ENCODE peak calls at places on chromosomes 16 and 17, in six cellular contexts. One of them, this sample, is unnamed.

GRCh38 chr16:2981177-2981898 is 1.1 kb upstream of the PKMYT1 start:
- DNase-seq in C1 segment of cervical spinal cord: no peak
- DNase-seq in activated CD4-positive, alpha-beta T cell treated with anti-CD3 and anti-CD28 coated beads, Interleukin-2, amount 50 U/mL, for 24 hours: no peak
- DNase-seq in left ventricle myocardium superior: no peak
- DNase-seq in activated T-cell treated with anti-CD3 and anti-CD28 coated beads, Interleukin-2, amount 50 U/mL, for 24 hours: no peak
- DNase-seq in Kasumi-1: no peak
- DNase-seq in this sample: no peak

GRCh38 chr17:75703191-75703590 is 18.1 kb upstream of the ITGB4 start:
- DNase-seq in C1 segment of cervical spinal cord: no peak
- DNase-seq in activated CD4-positive, alpha-beta T cell treated with anti-CD3 and anti-CD28 coated beads, Interleukin-2, amount 50 U/mL, for 24 hours: no peak
- DNase-seq in left ventricle myocardium superior: peak
- DNase-seq in activated T-cell treated with anti-CD3 and anti-CD28 coated beads, Interleukin-2, amount 50 U/mL, for 24 hours: no peak
- DNase-seq in Kasumi-1: no peak
- DNase-seq in this sample: no peak

GRCh38 chr16:50602531-50603205 is 54.5 kb downstream of the NKD1 start:
- DNase-seq in C1 segment of cervical spinal cord: no peak
- DNase-seq in activated CD4-positive, alpha-beta T cell treated with anti-CD3 and anti-CD28 coated beads, Interleukin-2, amount 50 U/mL, for 24 hours: no peak
- DNase-seq in left ventricle myocardium superior: peak
- DNase-seq in activated T-cell treated with anti-CD3 and anti-CD28 coated beads, Interleukin-2, amount 50 U/mL, for 24 hours: peak
- DNase-seq in Kasumi-1: no peak
- DNase-seq in this sample: no peak

GRCh38 chr16:65453646-65454045 is 331.8 kb upstream of the CDH11 start:
- DNase-seq in C1 segment of cervical spinal cord: no peak
- DNase-seq in activated CD4-positive, alpha-beta T cell treated with anti-CD3 and anti-CD28 coated beads, Interleukin-2, amount 50 U/mL, for 24 hours: no peak
- DNase-seq in left ventricle myocardium superior: no peak
- DNase-seq in activated T-cell treated with anti-CD3 and anti-CD28 coated beads, Interleukin-2, amount 50 U/mL, for 24 hours: no peak
- DNase-seq in Kasumi-1: no peak
- DNase-seq in this sample: no peak

GRCh38 chr16:55666012-55666411 is 10.2 kb downstream of the SLC6A2 start:
- DNase-seq in C1 segment of cervical spinal cord: no peak
- DNase-seq in activated CD4-positive, alpha-beta T cell treated with anti-CD3 and anti-CD28 coated beads, Interleukin-2, amount 50 U/mL, for 24 hours: no peak
- DNase-seq in left ventricle myocardium superior: no peak
- DNase-seq in activated T-cell treated with anti-CD3 and anti-CD28 coated beads, Interleukin-2, amount 50 U/mL, for 24 hours: no peak
- DNase-seq in Kasumi-1: no peak
- DNase-seq in this sample: no peak

GRCh38 chr17:15662726-15663125 is 21.4 kb downstream of the TRIM16 start:
- DNase-seq in C1 segment of cervical spinal cord: no peak
- DNase-seq in activated CD4-positive, alpha-beta T cell treated with anti-CD3 and anti-CD28 coated beads, Interleukin-2, amount 50 U/mL, for 24 hours: no peak
- DNase-seq in left ventricle myocardium superior: no peak
- DNase-seq in activated T-cell treated with anti-CD3 and anti-CD28 coated beads, Interleukin-2, amount 50 U/mL, for 24 hours: no peak
- DNase-seq in Kasumi-1: no peak
- DNase-seq in this sample: no peak

GRCh38 chr17:27783951-27784350 is 16.4 kb downstream of the NOS2 start:
- DNase-seq in C1 segment of cervical spinal cord: no peak
- DNase-seq in activated CD4-positive, alpha-beta T cell treated with anti-CD3 and anti-CD28 coated beads, Interleukin-2, amount 50 U/mL, for 24 hours: no peak
- DNase-seq in left ventricle myocardium superior: no peak
- DNase-seq in activated T-cell treated with anti-CD3 and anti-CD28 coated beads, Interleukin-2, amount 50 U/mL, for 24 hours: no peak
- DNase-seq in Kasumi-1: no peak
- DNase-seq in this sample: no peak

GRCh38 chr16:69859105-69859969 is 91.8 kb upstream of the CLEC18A start:
- DNase-seq in C1 segment of cervical spinal cord: no peak
- DNase-seq in activated CD4-positive, alpha-beta T cell treated with anti-CD3 and anti-CD28 coated beads, Interleukin-2, amount 50 U/mL, for 24 hours: no peak
- DNase-seq in left ventricle myocardium superior: peak
- DNase-seq in activated T-cell treated with anti-CD3 and anti-CD28 coated beads, Interleukin-2, amount 50 U/mL, for 24 hours: no peak
- DNase-seq in Kasumi-1: no peak
- DNase-seq in this sample: no peak

GRCh38 chr16:85313541-85314208 is 201.4 kb upstream of the CIBAR2 start:
- DNase-seq in C1 segment of cervical spinal cord: peak
- DNase-seq in activated CD4-positive, alpha-beta T cell treated with anti-CD3 and anti-CD28 coated beads, Interleukin-2, amount 50 U/mL, for 24 hours: no peak
- DNase-seq in left ventricle myocardium superior: no peak
- DNase-seq in activated T-cell treated with anti-CD3 and anti-CD28 coated beads, Interleukin-2, amount 50 U/mL, for 24 hours: no peak
- DNase-seq in Kasumi-1: peak
- DNase-seq in this sample: no peak

This sample was measured in HS-27A.